ENCODE peak calls at places on chromosomes 1 and 21, in nine cellular contexts. One of them, this sample, is unnamed.

GRCh38 chr1:46550751-46551231 is 656 bp downstream of the KNCN start:
- DNase-seq in IMR-90: no peak
- DNase-seq in stomach: no peak
- DNase-seq in kidney epithelial cell: no peak
- DNase-seq in progenitor cell of endocrine pancreas: no peak
- DNase-seq in mammary epithelial cell: no peak
- DNase-seq in fibroblast of pulmonary artery: no peak
- DNase-seq in psoas muscle: no peak
- DNase-seq in ovary: no peak
- DNase-seq in this sample: no peak

GRCh38 chr1:214380418-214380817 is 99.5 kb downstream of the SMYD2 start:
- DNase-seq in ovary: no peak
- DNase-seq in IMR-90: no peak
- DNase-seq in mammary epithelial cell: no peak
- DNase-seq in psoas muscle: no peak
- DNase-seq in fibroblast of pulmonary artery: no peak
- DNase-seq in progenitor cell of endocrine pancreas: no peak
- DNase-seq in stomach: no peak
- DNase-seq in kidney epithelial cell: no peak
- DNase-seq in this sample: no peak

GRCh38 chr1:97006044-97006676 is 284.6 kb downstream of the PTBP2 start:
- DNase-seq in fibroblast of pulmonary artery: peak; percentile 89
- DNase-seq in ovary: no peak
- DNase-seq in mammary epithelial cell: peak; percentile 60
- DNase-seq in IMR-90: peak; percentile 84
- DNase-seq in psoas muscle: no peak
- DNase-seq in stomach: no peak
- DNase-seq in kidney epithelial cell: peak; percentile 44
- DNase-seq in progenitor cell of endocrine pancreas: no peak
- DNase-seq in this sample: no peak

GRCh38 chr1:31248276-31248675 is 8.6 kb upstream of the NKAIN1 start:
- DNase-seq in stomach: no peak
- DNase-seq in progenitor cell of endocrine pancreas: no peak
- DNase-seq in ovary: no peak
- DNase-seq in kidney epithelial cell: no peak
- DNase-seq in IMR-90: no peak
- DNase-seq in mammary epithelial cell: no peak
- DNase-seq in psoas muscle: no peak
- DNase-seq in fibroblast of pulmonary artery: no peak
- DNase-seq in this sample: no peak

GRCh38 chr1:208466054-208466590 is 221.9 kb upstream of the PLXNA2 start:
- DNase-seq in psoas muscle: no peak
- DNase-seq in mammary epithelial cell: no peak
- DNase-seq in ovary: no peak
- DNase-seq in kidney epithelial cell: no peak
- DNase-seq in stomach: no peak
- DNase-seq in fibroblast of pulmonary artery: no peak
- DNase-seq in IMR-90: no peak
- DNase-seq in progenitor cell of endocrine pancreas: no peak
- DNase-seq in this sample: no peak

GRCh38 chr21:45248893-45249381 is 38.8 kb downstream of the POFUT2 start:
- DNase-seq in stomach: no peak
- DNase-seq in psoas muscle: peak; percentile 56
- DNase-seq in mammary epithelial cell: peak; percentile 10
- DNase-seq in fibroblast of pulmonary artery: peak; percentile 36
- DNase-seq in progenitor cell of endocrine pancreas: no peak
- DNase-seq in IMR-90: peak; percentile 15
- DNase-seq in kidney epithelial cell: no peak
- DNase-seq in ovary: no peak
- DNase-seq in this sample: no peak

GRCh38 chr1:151048645-151049032 is 1.1 kb downstream of the C1orf56 start:
- DNase-seq in IMR-90: no peak
- DNase-seq in kidney epithelial cell: no peak
- DNase-seq in mammary epithelial cell: no peak
- DNase-seq in psoas muscle: no peak
- DNase-seq in progenitor cell of endocrine pancreas: no peak
- DNase-seq in stomach: no peak
- DNase-seq in fibroblast of pulmonary artery: no peak
- DNase-seq in ovary: no peak
- DNase-seq in this sample: no peak

GRCh38 chr1:33410091-33410701 is 20.7 kb downstream of the PHC2 start:
- DNase-seq in stomach: no peak
- DNase-seq in fibroblast of pulmonary artery: peak; percentile 53
- DNase-seq in psoas muscle: no peak
- DNase-seq in kidney epithelial cell: no peak
- DNase-seq in ovary: no peak
- DNase-seq in progenitor cell of endocrine pancreas: no peak
- DNase-seq in mammary epithelial cell: no peak
- DNase-seq in IMR-90: peak; percentile 60
- DNase-seq in this sample: peak; percentile 75

GRCh38 chr1:109281680-109282496 is 1.1 kb downstream of the PSRC1 start:
- DNase-seq in mammary epithelial cell: no peak
- DNase-seq in kidney epithelial cell: no peak
- DNase-seq in ovary: no peak
- DNase-seq in psoas muscle: no peak
- DNase-seq in stomach: no peak
- DNase-seq in fibroblast of pulmonary artery: peak; percentile 36
- DNase-seq in IMR-90: no peak
- DNase-seq in progenitor cell of endocrine pancreas: no peak
- DNase-seq in this sample: no peak

GRCh38 chr21:34530264-34530663 is 18.3 kb upstream of the KCNE1 start:
- DNase-seq in kidney epithelial cell: no peak
- DNase-seq in IMR-90: peak; percentile 86
- DNase-seq in fibroblast of pulmonary artery: peak; percentile 49
- DNase-seq in stomach: no peak
- DNase-seq in ovary: no peak
- DNase-seq in psoas muscle: no peak
- DNase-seq in mammary epithelial cell: no peak
- DNase-seq in progenitor cell of endocrine pancreas: no peak
- DNase-seq in this sample: peak; percentile 76

GRCh38 chr21:21715286-21715969 is 717.2 kb downstream of the NCAM2 start:
- DNase-seq in kidney epithelial cell: peak; percentile 1
- DNase-seq in mammary epithelial cell: no peak
- DNase-seq in progenitor cell of endocrine pancreas: no peak
- DNase-seq in ovary: no peak
- DNase-seq in stomach: no peak
- DNase-seq in fibroblast of pulmonary artery: peak; percentile 91
- DNase-seq in psoas muscle: no peak
- DNase-seq in IMR-90: peak; percentile 93
- DNase-seq in this sample: peak; percentile 84

GRCh38 chr1:109197163-109198042 is 16.3 kb upstream of the SARS1 start:
- DNase-seq in progenitor cell of endocrine pancreas: no peak
- DNase-seq in ovary: no peak
- DNase-seq in fibroblast of pulmonary artery: peak; percentile 98
- DNase-seq in stomach: no peak
- DNase-seq in IMR-90: peak; percentile 100
- DNase-seq in psoas muscle: no peak
- DNase-seq in kidney epithelial cell: peak; percentile 99
- DNase-seq in mammary epithelial cell: peak; percentile 97
- DNase-seq in this sample: peak; percentile 93

GRCh38 chr1:89484097-89485038 is 40.3 kb upstream of the LRRC8B start:
- DNase-seq in kidney epithelial cell: no peak
- DNase-seq in mammary epithelial cell: no peak
- DNase-seq in stomach: no peak
- DNase-seq in ovary: no peak
- DNase-seq in psoas muscle: no peak
- DNase-seq in fibroblast of pulmonary artery: no peak
- DNase-seq in IMR-90: no peak
- DNase-seq in progenitor cell of endocrine pancreas: no peak
- DNase-seq in this sample: no peak

GRCh38 chr1:199113265-199113869 is 474.5 kb downstream of the PTPRC start:
- DNase-seq in fibroblast of pulmonary artery: peak; percentile 88
- DNase-seq in mammary epithelial cell: peak; percentile 39
- DNase-seq in progenitor cell of endocrine pancreas: no peak
- DNase-seq in IMR-90: peak; percentile 82
- DNase-seq in kidney epithelial cell: no peak
- DNase-seq in ovary: no peak
- DNase-seq in stomach: peak; percentile 34
- DNase-seq in psoas muscle: no peak
- DNase-seq in this sample: peak; percentile 37

DNA sequence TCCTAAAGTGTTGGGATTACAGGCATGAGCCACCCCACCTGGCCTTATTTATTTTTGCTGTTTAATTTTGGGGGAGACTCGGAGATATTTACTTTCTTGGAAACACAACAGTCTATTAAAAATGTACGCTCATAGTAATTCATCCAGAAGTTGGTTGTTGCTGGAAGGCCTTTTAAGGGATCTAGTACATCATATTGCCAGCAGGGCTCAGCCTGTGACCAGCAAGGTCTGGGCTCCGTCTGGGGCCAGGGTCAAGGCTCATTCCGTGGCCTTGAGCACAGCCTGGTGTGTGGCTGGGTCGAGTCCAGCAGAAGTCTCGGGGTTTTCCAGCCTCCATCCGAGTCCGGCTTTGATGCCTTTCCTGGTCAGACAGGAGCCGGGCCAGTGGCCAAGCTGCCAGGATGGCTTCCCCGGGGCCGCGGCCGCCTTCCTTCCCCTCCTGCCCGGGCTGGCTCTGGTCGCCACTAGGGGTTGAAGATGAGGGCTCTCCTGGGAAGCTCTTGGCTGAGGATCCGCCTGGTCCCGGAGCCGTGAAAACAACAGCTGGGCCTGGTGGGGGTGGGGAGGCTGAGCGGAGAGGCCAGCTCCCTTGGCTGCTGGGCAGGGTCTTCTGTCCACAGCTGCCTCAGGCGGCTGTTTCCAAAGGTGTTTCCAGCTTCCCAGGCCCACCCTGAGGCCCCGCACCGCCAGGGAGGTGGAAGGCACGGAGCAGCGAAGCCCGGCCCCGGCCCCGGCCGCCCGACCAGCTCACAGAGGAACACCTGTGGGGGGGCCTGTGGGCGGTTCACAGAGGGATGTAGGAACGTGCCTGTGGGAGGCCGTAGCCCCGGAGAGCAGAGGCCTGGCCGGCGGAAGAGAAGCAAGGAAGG is 5.1 kb upstream of the VWA1 start:
- DNase-seq in fibroblast of pulmonary artery: peak; percentile 83
- DNase-seq in ovary: peak; percentile 97
- DNase-seq in stomach: peak; percentile 81
- DNase-seq in psoas muscle: peak; percentile 90
- DNase-seq in progenitor cell of endocrine pancreas: no peak
- DNase-seq in kidney epithelial cell: no peak
- DNase-seq in IMR-90: peak; percentile 50
- DNase-seq in mammary epithelial cell: no peak
- DNase-seq in this sample: no peak
- TF ChIP-seq CTCF in fibroblast of pulmonary artery: no peak
- TF ChIP-seq CTCF in ovary: peak; percentile 65
- TF ChIP-seq CTCF in stomach: peak; percentile 32
- TF ChIP-seq CTCF in psoas muscle: no peak
- TF ChIP-seq CTCF in progenitor cell of endocrine pancreas: peak; percentile 17
- TF ChIP-seq CTCF in kidney epithelial cell: no peak
- TF ChIP-seq CTCF in IMR-90: peak; percentile 19
- TF ChIP-seq CTCF in mammary epithelial cell: no peak
- TF ChIP-seq CTCF in this sample: peak; percentile 29

DNA sequence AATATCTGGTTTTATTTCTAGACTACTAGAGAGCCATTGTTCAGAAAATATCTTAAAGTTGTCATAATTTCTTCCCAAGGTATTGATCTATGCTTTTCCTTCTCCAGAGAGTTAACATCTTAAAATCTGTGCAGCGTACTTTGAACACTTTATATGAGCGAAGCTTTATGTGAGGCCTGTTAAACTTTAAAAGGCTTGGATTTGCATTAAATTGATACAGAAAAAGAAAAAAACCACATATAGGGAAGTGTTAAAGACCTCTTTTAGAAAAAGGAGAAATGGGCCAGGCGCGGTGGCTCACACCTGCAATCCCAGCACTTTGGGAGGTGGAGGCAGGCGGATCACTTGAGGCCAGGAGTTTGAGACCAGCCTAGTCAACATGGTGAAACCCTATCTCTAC is 59.2 kb upstream of the MORC3 start:
- DNase-seq in stomach: no peak
- DNase-seq in IMR-90: no peak
- DNase-seq in progenitor cell of endocrine pancreas: no peak
- DNase-seq in kidney epithelial cell: no peak
- DNase-seq in psoas muscle: no peak
- DNase-seq in fibroblast of pulmonary artery: no peak
- DNase-seq in ovary: no peak
- DNase-seq in mammary epithelial cell: no peak
- DNase-seq in this sample: no peak
- TF ChIP-seq CTCF in stomach: no peak
- TF ChIP-seq CTCF in IMR-90: no peak
- TF ChIP-seq CTCF in progenitor cell of endocrine pancreas: peak; percentile 4
- TF ChIP-seq CTCF in kidney epithelial cell: no peak
- TF ChIP-seq CTCF in psoas muscle: no peak
- TF ChIP-seq CTCF in fibroblast of pulmonary artery: no peak
- TF ChIP-seq CTCF in ovary: no peak
- TF ChIP-seq CTCF in mammary epithelial cell: no peak
- TF ChIP-seq CTCF in this sample: no peak

GRCh38 chr1:18560692-18561091 is 70.0 kb upstream of the PAX7 start:
- DNase-seq in progenitor cell of endocrine pancreas: no peak
- DNase-seq in stomach: no peak
- DNase-seq in ovary: no peak
- DNase-seq in psoas muscle: no peak
- DNase-seq in fibroblast of pulmonary artery: no peak
- DNase-seq in mammary epithelial cell: no peak
- DNase-seq in IMR-90: no peak
- DNase-seq in kidney epithelial cell: no peak
- DNase-seq in this sample: no peak
- TF ChIP-seq CTCF in progenitor cell of endocrine pancreas: peak; percentile 22
- TF ChIP-seq CTCF in stomach: no peak
- TF ChIP-seq CTCF in ovary: no peak
- TF ChIP-seq CTCF in psoas muscle: no peak
- TF ChIP-seq CTCF in fibroblast of pulmonary artery: no peak
- TF ChIP-seq CTCF in mammary epithelial cell: no peak
- TF ChIP-seq CTCF in IMR-90: no peak
- TF ChIP-seq CTCF in kidney epithelial cell: no peak
- TF ChIP-seq CTCF in this sample: no peak

GRCh38 chr1:42157667-42158066 is 4.5 kb downstream of the GUCA2B start:
- DNase-seq in IMR-90: no peak
- DNase-seq in ovary: no peak
- DNase-seq in stomach: no peak
- DNase-seq in mammary epithelial cell: no peak
- DNase-seq in progenitor cell of endocrine pancreas: no peak
- DNase-seq in fibroblast of pulmonary artery: no peak
- DNase-seq in kidney epithelial cell: no peak
- DNase-seq in psoas muscle: no peak
- DNase-seq in this sample: no peak
- TF ChIP-seq CTCF in IMR-90: no peak
- TF ChIP-seq CTCF in ovary: no peak
- TF ChIP-seq CTCF in stomach: no peak
- TF ChIP-seq CTCF in mammary epithelial cell: no peak
- TF ChIP-seq CTCF in progenitor cell of endocrine pancreas: no peak
- TF ChIP-seq CTCF in fibroblast of pulmonary artery: no peak
- TF ChIP-seq CTCF in kidney epithelial cell: no peak
- TF ChIP-seq CTCF in psoas muscle: no peak
- TF ChIP-seq CTCF in this sample: no peak

GRCh38 chr1:55302972-55303371 is 87.8 kb upstream of the USP24 start:
- DNase-seq in mammary epithelial cell: no peak
- DNase-seq in IMR-90: no peak
- DNase-seq in ovary: no peak
- DNase-seq in kidney epithelial cell: no peak
- DNase-seq in psoas muscle: no peak
- DNase-seq in stomach: no peak
- DNase-seq in progenitor cell of endocrine pancreas: no peak
- DNase-seq in fibroblast of pulmonary artery: no peak
- DNase-seq in this sample: no peak
- TF ChIP-seq CTCF in mammary epithelial cell: no peak
- TF ChIP-seq CTCF in IMR-90: no peak
- TF ChIP-seq CTCF in ovary: no peak
- TF ChIP-seq CTCF in kidney epithelial cell: no peak
- TF ChIP-seq CTCF in psoas muscle: no peak
- TF ChIP-seq CTCF in stomach: no peak
- TF ChIP-seq CTCF in progenitor cell of endocrine pancreas: no peak
- TF ChIP-seq CTCF in fibroblast of pulmonary artery: no peak
- TF ChIP-seq CTCF in this sample: no peak

This sample was measured in AG04449.